ENCODE peak calls at places on chromosomes 2 and 18, in six cellular contexts. I is NCI-H460; Y is NCI-H510A treated with DMSO at 0.1 percent for 48 hours; P is M059J; D is AG04450; Q is activated CD4-positive, alpha-beta T cell treated with anti-CD3 and anti-CD28 coated beads for 48 hours. C is an unnamed sample.

GRCh38 chr2:203718087-203718486 is 11.6 kb downstream of the CD28 start:
- DNase-seq in I (no peak), Q (peak), Y (no peak), D (no peak), P (peak), C (no peak)

GRCh38 chr2:39109543-39109942 is 11.3 kb downstream of the SOS1 start:
- DNase-seq in Y (no peak), P (no peak), Q (no peak), I (no peak), D (no peak), C (no peak)

GRCh38 chr18:63440219-63440618 is 17.9 kb upstream of the VPS4B start:
- DNase-seq in D (no peak), Q (no peak), I (no peak), P (peak), Y (no peak), C (no peak)

GRCh38 chr2:38076250-38076709 is 329 bp upstream of the CYP1B1 start:
- DNase-seq in Q (peak), Y (peak), D (no peak), I (peak), P (peak), C (no peak)

GRCh38 chr2:86750240-86750839 is 30.2 kb downstream of the RMND5A start:
- DNase-seq in Q (no peak), D (no peak), I (no peak), Y (no peak), P (peak), C (no peak)

GRCh38 chr2:174341301-174341994 is 6.7 kb downstream of the SP9 start:
- DNase-seq in D (peak), P (peak), Y (peak), I (peak), Q (peak), C (peak)

GRCh38 chr2:240394549-240394948 is 40.9 kb upstream of the GPC1 start:
- DNase-seq in Q (no peak), D (no peak), P (no peak), Y (no peak), I (no peak), C (no peak)

GRCh38 chr2:135960598-135961551 is 24.6 kb downstream of the DARS1 start:
- DNase-seq in Y (no peak), D (peak), P (no peak), I (no peak), Q (peak), C (peak)

GRCh38 chr2:236661064-236661761 is 91.6 kb downstream of the ACKR3 start:
- DNase-seq in P (peak), Y (no peak), Q (no peak), I (no peak), D (no peak), C (peak)

GRCh38 chr2:64952896-64953482 is 36.2 kb upstream of the SLC1A4 start:
- DNase-seq in P (peak), D (peak), I (no peak), Y (no peak), Q (no peak), C (no peak)

GRCh38 chr2:36889782-36890181 is 76.6 kb downstream of the STRN start:
- DNase-seq in D (peak), I (peak), P (peak), Q (peak), Y (no peak), C (no peak)

GRCh38 chr18:77059294-77059916 is 73.2 kb downstream of the MBP start:
- DNase-seq in I (peak), P (peak), Q (peak), D (no peak), Y (peak), C (peak)

GRCh38 chr2:8370258-8370802 is 311.5 kb upstream of the ID2 start:
- DNase-seq in P (no peak), D (no peak), Y (no peak), I (no peak), Q (no peak), C (no peak)

GRCh38 chr2:10554961-10555809 is 107.1 kb upstream of the ODC1 start:
- DNase-seq in P (no peak), D (no peak), I (no peak), Y (no peak), Q (no peak), C (no peak)

GRCh38 chr2:84022810-84023431 is 436.2 kb downstream of the SUCLG1 start:
- DNase-seq in D (peak), Y (peak), I (peak), P (peak), Q (peak), C (peak)

GRCh38 chr2:170180031-170180566 is 2.2 kb downstream of the MYO3B start:
- DNase-seq in Y (peak), I (no peak), D (no peak), P (no peak), Q (no peak), C (peak)

GRCh38 chr2:129087133-129087813 is 768.6 kb upstream of the HS6ST1 start:
- DNase-seq in Y (no peak), P (no peak), Q (no peak), I (no peak), D (no peak), C (peak)

GRCh38 chr2:160406591-160407392 is 86.8 kb downstream of the RBMS1 start:
- DNase-seq in Y (peak), D (no peak), P (peak), Q (peak), I (peak), C (peak)

GRCh38 chr2:119306196-119306590 is 60.4 kb downstream of the C2orf76 start:
- DNase-seq in D (no peak), P (no peak), Y (no peak), I (no peak), Q (no peak), C (no peak)

GRCh38 chr2:169046440-169047151 is 15.5 kb upstream of the ABCB11 start:
- DNase-seq in Q (no peak), P (peak), I (no peak), Y (no peak), D (no peak), C (no peak)

GRCh38 chr2:28068098-28068497 is 177.6 kb downstream of the BABAM2 start:
- DNase-seq in Y (no peak), D (no peak), P (no peak), I (peak), Q (no peak), C (no peak)

GRCh38 chr18:8794133-8794986 is 89.0 kb downstream of the MTCL1 start:
- DNase-seq in D (no peak), Y (no peak), Q (no peak), P (peak), I (no peak), C (peak)

GRCh38 chr18:10131783-10132381 is 218.1 kb downstream of the VAPA start:
- DNase-seq in Y (no peak), Q (no peak), I (no peak), P (no peak), D (no peak), C (no peak)

GRCh38 chr18:79393626-79394401 is 1.9 kb upstream of the NFATC1 start:
- DNase-seq in Q (peak), P (peak), I (peak), D (peak), Y (no peak), C (peak)

GRCh38 chr2:177406182-177406581 is 13.6 kb downstream of the AGPS start:
- DNase-seq in D (no peak), I (no peak), P (no peak), Q (no peak), Y (no peak), C (no peak)

GRCh38 chr2:132642415-132642814 is 27.6 kb downstream of the LYPD1 start:
- DNase-seq in I (no peak), Y (no peak), Q (no peak), P (no peak), D (no peak), C (no peak)

GRCh38 chr2:239896075-239896474 is 129.1 kb downstream of the NDUFA10 start:
- DNase-seq in P (no peak), Y (no peak), I (no peak), Q (no peak), D (no peak), C (no peak)

GRCh38 chr2:185208261-185208660 is 530.3 kb upstream of the FSIP2 start:
- DNase-seq in P (peak), I (peak), D (no peak), Y (peak), Q (no peak), C (no peak)

GRCh38 chr18:7069191-7069590 is 48.4 kb downstream of the LAMA1 start:
- DNase-seq in I (no peak), P (no peak), Q (no peak), Y (no peak), D (no peak), C (no peak)

GRCh38 chr2:1649103-1649870 is 95.0 kb downstream of the PXDN start:
- DNase-seq in Y (no peak), Q (no peak), P (no peak), D (no peak), I (no peak), C (no peak)

C was measured in G401.